ENCODE peak calls at places on chromosomes 4 and X, in four cellular contexts. One of them, this sample, is unnamed.

GRCh38 chrX:134746379-134746723 is 88.1 kb upstream of the PLAC1 start:
- DNase-seq in kidney epithelial cell: no peak
- DNase-seq in heart right ventricle: no peak
- DNase-seq in stimulated activated CD4-positive, alpha-beta T cell treated with anti-CD3 and anti-CD28 coated beads, Interleukin-12 subunit alpha, Interleukin-12 subunit beta, amount 100 ng/mL, for 48 hours: no peak
- DNase-seq in this sample: no peak

GRCh38 chr4:138406881-138407280 is 164.7 kb upstream of the SLC7A11 start:
- DNase-seq in stimulated activated CD4-positive, alpha-beta T cell treated with anti-CD3 and anti-CD28 coated beads, Interleukin-12 subunit alpha, Interleukin-12 subunit beta, amount 100 ng/mL, for 48 hours: no peak
- DNase-seq in heart right ventricle: no peak
- DNase-seq in kidney epithelial cell: no peak
- DNase-seq in this sample: peak

GRCh38 chr4:65917486-65917885 is 247.2 kb upstream of the EPHA5 start:
- DNase-seq in heart right ventricle: no peak
- DNase-seq in stimulated activated CD4-positive, alpha-beta T cell treated with anti-CD3 and anti-CD28 coated beads, Interleukin-12 subunit alpha, Interleukin-12 subunit beta, amount 100 ng/mL, for 48 hours: no peak
- DNase-seq in kidney epithelial cell: no peak
- DNase-seq in this sample: no peak

GRCh38 chr4:145196747-145197146 is 16.4 kb upstream of the OTUD4 start:
- DNase-seq in stimulated activated CD4-positive, alpha-beta T cell treated with anti-CD3 and anti-CD28 coated beads, Interleukin-12 subunit alpha, Interleukin-12 subunit beta, amount 100 ng/mL, for 48 hours: no peak
- DNase-seq in kidney epithelial cell: no peak
- DNase-seq in heart right ventricle: no peak
- DNase-seq in this sample: no peak

GRCh38 chr4:169383724-169384123 is 113.0 kb upstream of the SH3RF1 start:
- DNase-seq in stimulated activated CD4-positive, alpha-beta T cell treated with anti-CD3 and anti-CD28 coated beads, Interleukin-12 subunit alpha, Interleukin-12 subunit beta, amount 100 ng/mL, for 48 hours: no peak
- DNase-seq in kidney epithelial cell: peak
- DNase-seq in heart right ventricle: no peak
- DNase-seq in this sample: peak

GRCh38 chr4:140095694-140096482 is 58.1 kb downstream of the MAML3 start:
- DNase-seq in kidney epithelial cell: peak
- DNase-seq in heart right ventricle: peak
- DNase-seq in stimulated activated CD4-positive, alpha-beta T cell treated with anti-CD3 and anti-CD28 coated beads, Interleukin-12 subunit alpha, Interleukin-12 subunit beta, amount 100 ng/mL, for 48 hours: peak
- DNase-seq in this sample: peak

GRCh38 chr4:6372649-6373525 is 99.5 kb downstream of the PPP2R2C start:
- DNase-seq in kidney epithelial cell: no peak
- DNase-seq in stimulated activated CD4-positive, alpha-beta T cell treated with anti-CD3 and anti-CD28 coated beads, Interleukin-12 subunit alpha, Interleukin-12 subunit beta, amount 100 ng/mL, for 48 hours: peak
- DNase-seq in heart right ventricle: no peak
- DNase-seq in this sample: peak

GRCh38 chrX:28586291-28586690 is 955 bp upstream of the IL1RAPL1 start:
- DNase-seq in heart right ventricle: peak
- DNase-seq in kidney epithelial cell: no peak
- DNase-seq in stimulated activated CD4-positive, alpha-beta T cell treated with anti-CD3 and anti-CD28 coated beads, Interleukin-12 subunit alpha, Interleukin-12 subunit beta, amount 100 ng/mL, for 48 hours: no peak
- DNase-seq in this sample: no peak

GRCh38 chr4:41882622-41883347 is 52.4 kb upstream of the TMEM33 start:
- DNase-seq in heart right ventricle: peak
- DNase-seq in stimulated activated CD4-positive, alpha-beta T cell treated with anti-CD3 and anti-CD28 coated beads, Interleukin-12 subunit alpha, Interleukin-12 subunit beta, amount 100 ng/mL, for 48 hours: peak
- DNase-seq in kidney epithelial cell: no peak
- DNase-seq in this sample: peak

GRCh38 chrX:71652405-71652804 is 14.9 kb upstream of the LOC101059915 start:
- DNase-seq in heart right ventricle: peak
- DNase-seq in stimulated activated CD4-positive, alpha-beta T cell treated with anti-CD3 and anti-CD28 coated beads, Interleukin-12 subunit alpha, Interleukin-12 subunit beta, amount 100 ng/mL, for 48 hours: peak
- DNase-seq in kidney epithelial cell: peak
- DNase-seq in this sample: peak

GRCh38 chr4:159155119-159155518 is 52.2 kb downstream of the RAPGEF2 start:
- DNase-seq in heart right ventricle: no peak
- DNase-seq in stimulated activated CD4-positive, alpha-beta T cell treated with anti-CD3 and anti-CD28 coated beads, Interleukin-12 subunit alpha, Interleukin-12 subunit beta, amount 100 ng/mL, for 48 hours: no peak
- DNase-seq in kidney epithelial cell: no peak
- DNase-seq in this sample: no peak

GRCh38 chrX:13220916-13221315 is 98.9 kb downstream of the ATXN3L start:
- DNase-seq in kidney epithelial cell: peak
- DNase-seq in stimulated activated CD4-positive, alpha-beta T cell treated with anti-CD3 and anti-CD28 coated beads, Interleukin-12 subunit alpha, Interleukin-12 subunit beta, amount 100 ng/mL, for 48 hours: no peak
- DNase-seq in heart right ventricle: no peak
- DNase-seq in this sample: peak

GRCh38 chr4:26150948-26151347 is 169.9 kb upstream of the RBPJ start:
- DNase-seq in kidney epithelial cell: no peak
- DNase-seq in stimulated activated CD4-positive, alpha-beta T cell treated with anti-CD3 and anti-CD28 coated beads, Interleukin-12 subunit alpha, Interleukin-12 subunit beta, amount 100 ng/mL, for 48 hours: peak
- DNase-seq in heart right ventricle: no peak
- DNase-seq in this sample: peak

GRCh38 chr4:43234626-43235025 is 342.1 kb downstream of the GRXCR1 start:
- DNase-seq in stimulated activated CD4-positive, alpha-beta T cell treated with anti-CD3 and anti-CD28 coated beads, Interleukin-12 subunit alpha, Interleukin-12 subunit beta, amount 100 ng/mL, for 48 hours: no peak
- DNase-seq in kidney epithelial cell: no peak
- DNase-seq in heart right ventricle: no peak
- DNase-seq in this sample: peak

GRCh38 chr4:139774759-139775487 is 109.3 kb downstream of the MGST2 start:
- DNase-seq in stimulated activated CD4-positive, alpha-beta T cell treated with anti-CD3 and anti-CD28 coated beads, Interleukin-12 subunit alpha, Interleukin-12 subunit beta, amount 100 ng/mL, for 48 hours: no peak
- DNase-seq in heart right ventricle: no peak
- DNase-seq in kidney epithelial cell: no peak
- DNase-seq in this sample: no peak

GRCh38 chr4:45442466-45442865 is 681.4 kb downstream of the GABRG1 start:
- DNase-seq in heart right ventricle: no peak
- DNase-seq in stimulated activated CD4-positive, alpha-beta T cell treated with anti-CD3 and anti-CD28 coated beads, Interleukin-12 subunit alpha, Interleukin-12 subunit beta, amount 100 ng/mL, for 48 hours: no peak
- DNase-seq in kidney epithelial cell: no peak
- DNase-seq in this sample: peak

GRCh38 chr4:183348136-183348535 is 25.9 kb upstream of the CLDN24 start:
- DNase-seq in kidney epithelial cell: no peak
- DNase-seq in stimulated activated CD4-positive, alpha-beta T cell treated with anti-CD3 and anti-CD28 coated beads, Interleukin-12 subunit alpha, Interleukin-12 subunit beta, amount 100 ng/mL, for 48 hours: no peak
- DNase-seq in heart right ventricle: no peak
- DNase-seq in this sample: no peak

GRCh38 chr4:137390707-137391106 is 141.6 kb downstream of the PCDH18 start:
- DNase-seq in heart right ventricle: no peak
- DNase-seq in stimulated activated CD4-positive, alpha-beta T cell treated with anti-CD3 and anti-CD28 coated beads, Interleukin-12 subunit alpha, Interleukin-12 subunit beta, amount 100 ng/mL, for 48 hours: no peak
- DNase-seq in kidney epithelial cell: no peak
- DNase-seq in this sample: peak

GRCh38 chr4:183468210-183469095 is 24.0 kb downstream of the CDKN2AIP start:
- DNase-seq in heart right ventricle: no peak
- DNase-seq in stimulated activated CD4-positive, alpha-beta T cell treated with anti-CD3 and anti-CD28 coated beads, Interleukin-12 subunit alpha, Interleukin-12 subunit beta, amount 100 ng/mL, for 48 hours: no peak
- DNase-seq in kidney epithelial cell: no peak
- DNase-seq in this sample: peak